ENCODE peak calls at places on chromosomes 13 and 19, in six cellular contexts. L, M, V, Y, T and A are unnamed samples.

GRCh38 chr13:84896128-84896527 is 903.1 kb downstream of the SLITRK6 start:
- DNase-seq in L (peak), M (peak), V (peak), Y (no peak), T (no peak), A (peak)

GRCh38 chr13:32639502-32640105 is 53.4 kb downstream of the PDS5B start:
- DNase-seq in L (peak), M (peak), V (peak), Y (peak), T (peak), A (peak)

GRCh38 chr13:39036212-39036611 is 1.7 kb downstream of the PROSER1 start:
- DNase-seq in L (no peak), M (peak), V (no peak), Y (no peak), T (no peak), A (no peak)

GRCh38 chr13:101473458-101473857 is 21.0 kb downstream of the ITGBL1 start:
- DNase-seq in L (no peak), M (peak), V (no peak), Y (no peak), T (no peak), A (no peak)

GRCh38 chr13:52832268-52832667 is 16.2 kb downstream of the PCDH8 start:
- DNase-seq in L (no peak), M (no peak), V (no peak), Y (no peak), T (no peak), A (no peak)

GRCh38 chr13:31588331-31588730 is 151.0 kb upstream of the RXFP2 start:
- DNase-seq in L (no peak), M (no peak), V (no peak), Y (no peak), T (no peak), A (no peak)

GRCh38 chr13:54356849-54357248 is 1328.2 kb downstream of the OLFM4 start:
- DNase-seq in L (no peak), M (no peak), V (no peak), Y (no peak), T (no peak), A (no peak)

GRCh38 chr13:99376132-99376531 is 68.9 kb upstream of the GPR183 start:
- DNase-seq in L (no peak), M (no peak), V (no peak), Y (no peak), T (no peak), A (no peak)

GRCh38 chr13:79642596-79642995 is 161.6 kb downstream of the NDFIP2 start:
- DNase-seq in L (no peak), M (no peak), V (no peak), Y (no peak), T (no peak), A (no peak)

GRCh38 chr13:45352031-45352430 is 11.0 kb upstream of the TPT1 start:
- DNase-seq in L (no peak), M (no peak), V (no peak), Y (no peak), T (no peak), A (peak)

GRCh38 chr13:26132756-26133155 is 80.9 kb upstream of the SHISA2 start:
- DNase-seq in L (no peak), M (peak), V (no peak), Y (no peak), T (no peak), A (peak)

GRCh38 chr19:5799247-5800241 is 5.3 kb upstream of the NRTN start:
- DNase-seq in L (no peak), M (no peak), V (no peak), Y (no peak), T (no peak), A (no peak)

GRCh38 chr13:52677823-52678222 is 25.2 kb downstream of the SUGT1 start:
- DNase-seq in L (no peak), M (no peak), V (no peak), Y (no peak), T (no peak), A (no peak)

GRCh38 chr13:36764957-36765356 is 54.1 kb upstream of the RFXAP start:
- DNase-seq in L (no peak), M (no peak), V (no peak), Y (no peak), T (no peak), A (no peak)

GRCh38 chr13:46687810-46688209 is 109.2 kb downstream of the ESD start:
- DNase-seq in L (no peak), M (peak), V (peak), Y (no peak), T (no peak), A (peak)

GRCh38 chr19:30649934-30650614 is 277.9 kb downstream of the ZNF536 start:
- DNase-seq in L (peak), M (peak), V (peak), Y (no peak), T (no peak), A (peak)

GRCh38 chr19:23887642-23888041 is 27.0 kb upstream of the ZNF726 start:
- DNase-seq in L (no peak), M (no peak), V (no peak), Y (no peak), T (no peak), A (no peak)

GRCh38 chr19:10209305-10209704 is 14.6 kb upstream of the DNMT1 start:
- DNase-seq in L (no peak), M (peak), V (no peak), Y (no peak), T (no peak), A (no peak)

GRCh38 chr13:30253830-30254229 is 53.5 kb downstream of the KATNAL1 start:
- DNase-seq in L (no peak), M (no peak), V (no peak), Y (no peak), T (no peak), A (no peak)
- H3K27ac ChIP-seq in L (no peak), M (no peak), V (no peak), Y (no peak), T (no peak), A (no peak)

DNA sequence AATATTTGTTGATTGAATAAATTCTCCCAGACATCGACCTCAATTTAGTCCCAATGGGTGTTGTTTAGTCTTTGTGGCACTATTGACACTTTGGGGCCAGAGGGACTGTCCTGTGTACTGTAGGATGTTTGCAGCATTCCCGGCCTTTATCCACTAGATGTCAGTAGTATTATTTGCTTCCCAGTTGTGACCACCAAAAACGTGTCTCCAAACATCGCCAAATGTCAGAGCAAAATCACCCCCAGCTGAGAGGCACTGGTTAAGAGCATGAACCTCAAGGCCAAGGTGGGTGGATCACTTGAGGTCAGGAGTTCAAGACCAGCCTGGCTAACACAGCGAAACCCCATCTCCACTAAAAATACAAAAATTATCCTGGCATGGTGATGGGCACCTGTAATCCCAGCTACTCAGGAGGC is 15.4 kb downstream of the NLRP12 start:
- DNase-seq in L (peak), M (peak), V (peak), Y (no peak), T (no peak), A (peak)
- TF ChIP-seq CTCF in L (peak), M (peak), V (peak), Y (no peak), T (no peak), A (peak)

GRCh38 chr19:2079076-2079864 is 16.9 kb downstream of the MOB3A start:
- DNase-seq in L (no peak), M (no peak), V (no peak), Y (no peak), T (no peak), A (no peak)
- H3K27ac ChIP-seq in L (no peak), M (no peak), V (no peak), Y (no peak), T (no peak), A (peak)

GRCh38 chr13:67440240-67440639 is 210.1 kb upstream of the PCDH9 start:
- DNase-seq in L (no peak), M (no peak), V (no peak), Y (no peak), T (no peak), A (no peak)

GRCh38 chr13:67443901-67444300 is 213.8 kb upstream of the PCDH9 start:
- DNase-seq in L (no peak), M (no peak), V (no peak), Y (no peak), T (no peak), A (no peak)

GRCh38 chr13:67439365-67439764 is 209.2 kb upstream of the PCDH9 start:
- DNase-seq in L (no peak), M (no peak), V (no peak), Y (no peak), T (no peak), A (no peak)

GRCh38 chr13:67437246-67437645 is 207.1 kb upstream of the PCDH9 start:
- DNase-seq in L (no peak), M (no peak), V (no peak), Y (no peak), T (no peak), A (no peak)

DNA sequence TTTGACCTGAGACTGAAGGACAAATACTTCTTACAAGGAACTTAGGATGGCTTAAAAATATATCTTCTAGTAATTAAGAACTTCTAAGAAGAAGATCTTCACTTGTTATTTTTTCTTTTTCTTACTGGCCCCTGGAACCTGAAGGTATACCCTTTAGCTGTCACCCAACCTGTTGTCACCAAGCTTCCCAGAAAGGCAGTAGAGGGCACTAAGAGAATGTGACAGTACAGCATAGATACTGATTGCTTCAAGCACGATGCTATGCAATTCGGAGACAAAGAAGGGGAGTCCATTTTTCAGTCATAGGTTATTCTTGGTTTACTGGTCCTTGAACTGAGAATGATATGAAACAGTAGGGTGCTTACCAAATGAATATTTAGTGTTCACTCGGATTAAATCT is 208.3 kb upstream of the PCDH9 start:
- DNase-seq in L (no peak), M (no peak), V (no peak), Y (no peak), T (no peak), A (no peak)
- TF ChIP-seq CTCF in L (peak), M (no peak), V (peak), Y (no peak), T (no peak), A (no peak)

GRCh38 chr19:49614096-49614857 is 23.3 kb downstream of the PRR12 start:
- DNase-seq in L (peak), M (peak), V (no peak), Y (no peak), T (no peak), A (peak)

GRCh38 chr19:49615861-49616260 is 24.1 kb downstream of the RRAS start:
- DNase-seq in L (no peak), M (no peak), V (no peak), Y (no peak), T (no peak), A (no peak)

GRCh38 chr19:49616532-49616931 is 23.4 kb downstream of the RRAS start:
- DNase-seq in L (no peak), M (no peak), V (no peak), Y (no peak), T (no peak), A (no peak)

GRCh38 chr19:49616945-49617344 is 23.0 kb downstream of the RRAS start:
- DNase-seq in L (no peak), M (no peak), V (no peak), Y (no peak), T (no peak), A (no peak)

DNA sequence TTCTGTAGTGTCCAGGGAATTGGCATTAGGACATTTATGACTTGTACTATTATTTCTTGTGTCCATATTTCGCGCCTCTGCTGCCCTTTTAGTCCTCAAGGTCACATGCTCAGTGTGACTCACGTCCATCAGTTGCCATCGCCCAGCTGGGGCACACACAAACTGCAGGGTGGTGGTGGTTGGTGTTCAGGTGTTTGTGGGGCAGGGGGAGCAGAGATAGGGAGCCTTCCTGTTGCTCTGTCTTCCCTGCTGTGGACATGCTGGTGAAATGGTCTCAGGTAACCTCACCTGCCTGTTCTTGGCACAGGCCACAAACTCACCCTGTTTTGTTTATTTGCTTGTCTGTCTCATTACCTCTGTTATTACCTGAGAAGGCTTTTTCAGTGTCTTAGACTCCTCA is 22.4 kb downstream of the PRR12 start:
- DNase-seq in L (no peak), M (no peak), V (no peak), Y (no peak), T (no peak), A (no peak)
- H3K27ac ChIP-seq in L (no peak), M (no peak), V (peak), Y (no peak), T (no peak), A (peak)

DNA sequence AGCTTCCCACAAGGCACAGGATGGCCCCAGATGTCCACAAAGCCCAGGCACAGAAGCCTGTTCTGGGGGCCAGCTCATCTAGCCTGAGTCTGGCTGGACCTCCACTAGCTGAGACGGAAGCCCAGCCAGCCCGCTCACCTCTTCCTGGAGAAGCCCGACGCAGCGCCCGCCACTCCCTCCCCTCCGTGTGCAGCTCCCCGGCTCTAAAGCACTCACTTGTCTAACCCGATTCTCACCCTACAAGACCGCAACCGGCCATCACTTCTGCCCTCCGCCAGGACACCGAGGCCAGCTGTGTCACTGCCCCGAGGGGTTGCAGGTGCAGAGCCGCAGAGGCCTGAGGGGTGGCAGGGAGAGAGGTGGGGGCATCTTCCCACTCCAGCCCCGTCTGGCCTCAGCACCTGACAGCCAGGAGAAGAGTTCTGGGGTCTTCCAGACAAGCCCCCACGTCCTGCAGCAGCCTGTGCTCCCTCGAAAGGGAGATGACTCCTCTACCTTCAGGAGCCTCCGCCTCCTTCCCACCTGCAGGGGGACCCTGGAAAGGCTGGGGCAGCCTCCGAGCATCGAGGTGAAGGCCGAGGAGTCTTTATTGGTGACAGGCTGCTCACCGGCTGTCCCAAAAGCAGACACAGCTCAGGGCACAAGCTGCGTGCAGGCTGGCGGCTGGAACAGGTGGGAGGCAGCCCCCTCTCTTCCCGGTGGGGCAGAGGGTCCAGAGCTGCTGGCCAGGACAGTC is 5.9 kb upstream of the DIRAS1 start:
- DNase-seq in L (no peak), M (no peak), V (no peak), Y (no peak), T (no peak), A (no peak)
- TF ChIP-seq CTCF in L (no peak), M (no peak), V (no peak), Y (no peak), T (no peak), A (no peak)